ENCODE peak calls at places on chromosomes 5 and 9, in five cellular contexts. Y, Q, U, H and E are unnamed samples.

GRCh38 chr9:81559741-81560140 is 129.6 kb downstream of the TLE1 start:
- DNase-seq in Y (no peak), Q (peak), U (peak), H (peak), E (no peak)

GRCh38 chr5:125486634-125487033 is 740.2 kb upstream of the ZNF608 start:
- DNase-seq in Y (no peak), Q (peak), U (no peak), H (peak), E (no peak)

GRCh38 chr9:33287087-33287490 is 3.2 kb upstream of the NFX1 start:
- DNase-seq in Y (peak), Q (peak), U (peak), H (peak), E (peak)

GRCh38 chr5:132425009-132425937 is 55.8 kb downstream of the SLC22A5 start:
- DNase-seq in Y (no peak), Q (peak), U (no peak), H (peak), E (no peak)

GRCh38 chr9:89863837-89864236 is 259.0 kb downstream of the GADD45G start:
- DNase-seq in Y (peak), Q (no peak), U (no peak), H (no peak), E (no peak)

GRCh38 chr9:15735083-15735974 is 182.5 kb downstream of the CCDC171 start:
- DNase-seq in Y (no peak), Q (peak), U (no peak), H (peak), E (no peak)

GRCh38 chr5:33198816-33199215 is 241.9 kb upstream of the TARS1 start:
- DNase-seq in Y (no peak), Q (no peak), U (no peak), H (no peak), E (no peak)

GRCh38 chr5:87243161-87243877 is 24.4 kb upstream of the RASA1 start:
- DNase-seq in Y (no peak), Q (peak), U (no peak), H (no peak), E (no peak)

GRCh38 chr9:114924327-114924726 is 6.1 kb downstream of the TNFSF8 start:
- DNase-seq in Y (no peak), Q (no peak), U (no peak), H (no peak), E (no peak)

GRCh38 chr9:134867917-134868750 is 12.5 kb upstream of the FCN2 start:
- DNase-seq in Y (no peak), Q (no peak), U (no peak), H (no peak), E (peak)

GRCh38 chr9:13568851-13569618 is 289.5 kb upstream of the MPDZ start:
- DNase-seq in Y (peak), Q (peak), U (peak), H (no peak), E (no peak)

GRCh38 chr9:110370316-110370715 is 32.7 kb upstream of the TXNDC8 start:
- DNase-seq in Y (peak), Q (peak), U (no peak), H (no peak), E (no peak)